ENCODE peak calls at places on chromosomes 5 and 9, in five cellular contexts. Y is fibroblast of lung, T is cardiac fibroblast, Q is stomach, H is heart right ventricle. F is an unnamed sample.

GRCh38 chr5:126351138-126351537 is 72.1 kb upstream of the GRAMD2B start:
- DNase-seq in Y (peak), T (peak), Q (no peak), H (no peak), F (no peak)

GRCh38 chr9:70484232-70485130 is 70.0 kb upstream of the KLF9 start:
- DNase-seq in Y (peak), T (peak), Q (peak), H (no peak), F (peak)

GRCh38 chr9:20618361-20618799 is 3.9 kb downstream of the MLLT3 start:
- DNase-seq in Y (peak), T (peak), Q (peak), H (no peak), F (peak)

GRCh38 chr9:134403682-134404301 is 77.5 kb downstream of the RXRA start:
- DNase-seq in Y (peak), T (peak), Q (peak), H (peak), F (peak)

GRCh38 chr5:142820447-142820846 is 50.3 kb downstream of the ARHGAP26 start:
- DNase-seq in Y (no peak), T (no peak), Q (no peak), H (no peak), F (no peak)

GRCh38 chr5:135271533-135272310 is 127.3 kb downstream of the MACROH2A1 start:
- DNase-seq in Y (peak), T (no peak), Q (no peak), H (no peak), F (peak)

GRCh38 chr5:134651531-134651930 is 2.9 kb downstream of the SEC24A start:
- DNase-seq in Y (no peak), T (peak), Q (no peak), H (no peak), F (peak)

GRCh38 chr5:152464048-152464447 is 59.0 kb upstream of the NMUR2 start:
- DNase-seq in Y (no peak), T (no peak), Q (no peak), H (no peak), F (no peak)

GRCh38 chr9:70220216-70220615 is 38.6 kb upstream of the SMC5 start:
- DNase-seq in Y (no peak), T (no peak), Q (no peak), H (no peak), F (peak)

GRCh38 chr5:140964356-140964755 is 1.9 kb upstream of the PCDHAC2 start:
- DNase-seq in Y (no peak), T (no peak), Q (no peak), H (no peak), F (no peak)

GRCh38 chr5:165244407-165244806 is 1739.0 kb downstream of the MAT2B start:
- DNase-seq in Y (no peak), T (no peak), Q (no peak), H (no peak), F (no peak)

GRCh38 chr9:126346031-126346430 is 19.4 kb downstream of the MVB12B start:
- DNase-seq in Y (no peak), T (no peak), Q (no peak), H (no peak), F (no peak)

GRCh38 chr5:41542183-41542582 is 31.8 kb upstream of the PLCXD3 start:
- DNase-seq in Y (no peak), T (no peak), Q (no peak), H (peak), F (no peak)

GRCh38 chr5:127406326-127407121 is 110.9 kb upstream of the PRRC1 start:
- DNase-seq in Y (no peak), T (no peak), Q (no peak), H (no peak), F (no peak)

GRCh38 chr5:96031180-96031579 is 69.5 kb upstream of the ELL2 start:
- DNase-seq in Y (no peak), T (no peak), Q (no peak), H (no peak), F (no peak)

GRCh38 chr9:81686614-81687520 is 2.5 kb downstream of the TLE1 start:
- DNase-seq in Y (peak), T (peak), Q (peak), H (peak), F (peak)

GRCh38 chr9:78031826-78032598 is 401 bp upstream of the GNAQ start:
- DNase-seq in Y (peak), T (peak), Q (peak), H (peak), F (peak)

GRCh38 chr9:99451121-99451606 is 229.1 kb downstream of the SEC61B start:
- DNase-seq in Y (no peak), T (no peak), Q (no peak), H (peak), F (no peak)

GRCh38 chr9:36007309-36007708 is 29.4 kb upstream of the RECK start:
- DNase-seq in Y (no peak), T (no peak), Q (no peak), H (no peak), F (no peak)

GRCh38 chr5:82183828-82184227 is 94.3 kb downstream of the RPS23 start:
- DNase-seq in Y (peak), T (peak), Q (no peak), H (no peak), F (no peak)

GRCh38 chr9:133188006-133188842 is 20.8 kb downstream of the OBP2B start:
- DNase-seq in Y (no peak), T (peak), Q (no peak), H (no peak), F (peak)

GRCh38 chr9:135249191-135249590 is 161.7 kb downstream of the OLFM1 start:
- DNase-seq in Y (no peak), T (no peak), Q (no peak), H (no peak), F (peak)

GRCh38 chr9:89425921-89426388 is 72.0 kb downstream of the SEMA4D start:
- DNase-seq in Y (no peak), T (no peak), Q (no peak), H (no peak), F (no peak)

GRCh38 chr5:118808441-118808840 is 179.9 kb downstream of the DTWD2 start:
- DNase-seq in Y (no peak), T (no peak), Q (no peak), H (no peak), F (no peak)

GRCh38 chr9:127858041-127858512 is 3.6 kb upstream of the ENG start:
- DNase-seq in Y (no peak), T (peak), Q (no peak), H (peak), F (peak)

GRCh38 chr5:162641142-162641813 is 573.7 kb downstream of the GABRG2 start:
- DNase-seq in Y (no peak), T (no peak), Q (no peak), H (no peak), F (no peak)

GRCh38 chr5:3276891-3277290 is 318.7 kb upstream of the IRX1 start:
- DNase-seq in Y (no peak), T (no peak), Q (no peak), H (no peak), F (no peak)

GRCh38 chr5:120419110-120419509 is 45.0 kb upstream of the PRR16 start:
- DNase-seq in Y (no peak), T (no peak), Q (no peak), H (no peak), F (no peak)

GRCh38 chr5:42851441-42851840 is 39.7 kb upstream of the SELENOP start:
- DNase-seq in Y (no peak), T (no peak), Q (no peak), H (no peak), F (no peak)

GRCh38 chr5:132270706-132271105 is 13.2 kb downstream of the PDLIM4 start:
- DNase-seq in Y (no peak), T (no peak), Q (no peak), H (no peak), F (peak)

GRCh38 chr5:28766565-28767158 is 1728.3 kb upstream of the CDH9 start:
- DNase-seq in Y (peak), T (peak), Q (no peak), H (no peak), F (no peak)

GRCh38 chr5:55306641-55307382 is 682 bp downstream of the DHX29 start:
- DNase-seq in Y (peak), T (peak), Q (no peak), H (no peak), F (no peak)

GRCh38 chr5:42988568-42988967 is 51.6 kb downstream of the ANXA2R start:
- DNase-seq in Y (no peak), T (no peak), Q (no peak), H (no peak), F (no peak)

GRCh38 chr9:131804826-131805225 is 65.0 kb upstream of the RAPGEF1 start:
- DNase-seq in Y (no peak), T (no peak), Q (no peak), H (no peak), F (no peak)

GRCh38 chr5:3121813-3122212 is 370.3 kb upstream of the IRX2 start:
- DNase-seq in Y (no peak), T (no peak), Q (no peak), H (no peak), F (no peak)

DNA sequence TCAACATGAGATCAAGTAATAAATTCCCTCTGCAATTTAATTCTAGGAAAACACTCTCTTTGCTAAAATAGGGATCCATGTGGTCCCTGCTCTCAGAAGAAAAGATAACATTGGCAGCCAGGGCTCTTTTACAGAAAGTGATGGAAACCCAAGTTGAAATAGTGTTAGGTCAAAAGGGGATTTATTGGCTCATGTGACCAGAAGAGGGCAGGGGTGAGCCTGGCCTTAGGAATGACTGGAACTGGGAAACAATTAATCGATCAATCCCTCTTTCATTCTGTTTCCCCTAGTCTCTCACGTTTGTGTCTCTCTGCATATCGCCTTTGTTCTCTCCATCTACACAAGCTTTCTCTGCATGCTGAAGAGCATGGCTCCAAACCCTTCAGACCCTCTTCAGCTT is 58.3 kb upstream of the ALDH1B1 start:
- DNase-seq in Y (no peak), T (peak), Q (peak), H (no peak), F (no peak)
- TF ChIP-seq CTCF in Y (no peak), T (peak), Q (no peak), H (no peak), F (peak)

DNA sequence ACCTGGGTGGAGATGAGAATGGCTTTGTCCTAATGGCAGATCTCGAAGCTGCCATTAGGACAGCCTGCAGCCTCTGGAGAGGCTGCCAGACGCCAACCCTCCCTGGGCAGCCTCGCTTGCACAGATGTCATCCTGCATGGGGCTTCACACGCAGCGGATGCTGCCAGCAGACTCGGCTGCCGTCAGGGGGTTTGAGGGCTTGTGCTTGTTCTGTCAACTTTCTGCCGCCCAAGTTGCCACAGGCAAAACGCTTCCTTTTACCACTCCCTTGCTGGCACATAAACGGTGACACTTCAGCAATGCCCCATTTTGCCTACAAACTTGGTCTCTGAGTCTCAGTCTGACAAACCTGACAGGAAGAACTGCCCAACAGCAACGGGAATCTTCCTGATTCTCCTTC is 24.7 kb downstream of the DAP start:
- DNase-seq in Y (no peak), T (no peak), Q (no peak), H (no peak), F (peak)
- TF ChIP-seq CTCF in Y (no peak), T (no peak), Q (no peak), H (no peak), F (no peak)

GRCh38 chr5:178825444-178825843 is 34.3 kb upstream of the ZNF354B start:
- DNase-seq in Y (no peak), T (no peak), Q (no peak), H (no peak), F (no peak)
- TF ChIP-seq CTCF in Y (no peak), T (no peak), Q (no peak), H (no peak), F (no peak)

GRCh38 chr5:151048526-151048925 is 28.1 kb downstream of the GPX3 start:
- DNase-seq in Y (peak), T (peak), Q (no peak), H (no peak), F (no peak)
- TF ChIP-seq CTCF in Y (peak), T (peak), Q (peak), H (no peak), F (peak)

DNA sequence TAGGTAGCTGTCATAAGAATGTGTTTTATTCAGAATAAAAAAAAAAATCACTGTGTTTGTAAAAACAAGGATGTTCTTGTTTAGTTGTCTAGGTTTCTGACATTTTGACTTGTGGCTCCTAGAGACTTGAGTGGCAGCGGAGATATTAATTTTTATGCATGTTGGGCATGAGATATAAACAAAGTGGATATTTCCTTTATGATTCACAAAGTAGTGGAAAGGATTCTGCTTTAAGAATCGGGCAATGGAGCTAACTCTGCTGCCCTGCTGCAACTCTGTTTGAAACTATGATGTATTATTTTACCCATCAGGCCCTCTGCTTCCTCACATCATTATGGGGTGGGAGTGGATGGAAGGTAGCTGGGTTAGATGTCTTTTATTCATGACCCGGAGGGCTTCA is 94.0 kb upstream of the CD180 start:
- DNase-seq in Y (peak), T (no peak), Q (no peak), H (no peak), F (no peak)
- TF ChIP-seq CTCF in Y (no peak), T (no peak), Q (no peak), H (no peak), F (no peak)

GRCh38 chr5:180208435-180209081 is 453 bp downstream of the RASGEF1C start:
- DNase-seq in Y (no peak), T (no peak), Q (no peak), H (no peak), F (no peak)
- TF ChIP-seq CTCF in Y (no peak), T (peak), Q (no peak), H (no peak), F (no peak)

GRCh38 chr5:16456103-16456832 is 9.3 kb downstream of the ZNF622 start:
- DNase-seq in Y (peak), T (peak), Q (no peak), H (no peak), F (no peak)

GRCh38 chr5:16455670-16456069 is 9.9 kb downstream of the ZNF622 start:
- DNase-seq in Y (no peak), T (no peak), Q (no peak), H (no peak), F (no peak)

GRCh38 chr5:16454686-16455085 is 10.9 kb downstream of the ZNF622 start:
- DNase-seq in Y (no peak), T (peak), Q (no peak), H (no peak), F (no peak)

GRCh38 chr5:16450163-16450562 is 15.4 kb downstream of the ZNF622 start:
- DNase-seq in Y (no peak), T (no peak), Q (no peak), H (no peak), F (no peak)

GRCh38 chr5:16453609-16454008 is 12.0 kb downstream of the ZNF622 start:
- DNase-seq in Y (no peak), T (no peak), Q (no peak), H (no peak), F (no peak)
- TF ChIP-seq CTCF in Y (peak), T (no peak), Q (no peak), H (no peak), F (no peak)

DNA sequence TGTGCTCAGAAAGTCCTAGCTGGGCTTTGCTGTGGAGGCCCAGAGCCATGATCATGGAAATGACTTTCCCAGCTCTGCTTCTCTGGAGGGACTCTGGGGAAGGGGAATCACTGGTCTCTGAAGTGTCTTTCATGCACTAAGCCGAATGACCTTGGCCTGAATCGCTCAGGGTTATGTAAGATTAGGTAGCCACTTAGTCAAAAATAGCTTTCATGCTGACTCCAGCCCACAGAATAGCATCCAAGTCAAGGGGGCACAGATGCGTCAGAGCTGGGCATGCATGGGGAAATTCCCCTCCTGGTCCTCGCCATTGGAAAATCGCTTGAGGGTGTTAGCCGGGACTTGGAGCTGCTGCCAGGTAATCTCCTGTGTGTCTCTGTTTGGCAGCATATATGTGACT is 36.1 kb upstream of the PPARGC1B start:
- DNase-seq in Y (no peak), T (peak), Q (no peak), H (peak), F (no peak)
- TF ChIP-seq CTCF in Y (no peak), T (no peak), Q (no peak), H (no peak), F (no peak)

GRCh38 chr5:57429513-57430120 is 53.0 kb downstream of the ACTBL2 start:
- DNase-seq in Y (no peak), T (no peak), Q (no peak), H (no peak), F (no peak)
- TF ChIP-seq CTCF in Y (no peak), T (no peak), Q (no peak), H (no peak), F (no peak)

GRCh38 chr5:177595991-177596774 is 3.7 kb upstream of the B4GALT7 start:
- DNase-seq in Y (no peak), T (no peak), Q (no peak), H (no peak), F (no peak)
- TF ChIP-seq CTCF in Y (no peak), T (no peak), Q (no peak), H (no peak), F (no peak)

F was measured in osteoblast.